ENCODE peak calls at places on chromosomes 12 and 14, in four cellular contexts. One of them, this sample, is unnamed.

GRCh38 chr14:80213602-80214001 is 2.3 kb upstream of the DIO2 start:
- DNase-seq in lower leg skin: no peak
- DNase-seq in fibroblast of pulmonary artery: peak
- DNase-seq in NB4: peak
- DNase-seq in this sample: peak

GRCh38 chr14:24840204-24840893 is 206.4 kb upstream of the GZMB start:
- DNase-seq in NB4: no peak
- DNase-seq in lower leg skin: no peak
- DNase-seq in fibroblast of pulmonary artery: no peak
- DNase-seq in this sample: no peak

GRCh38 chr12:81953541-81953940 is 194.4 kb upstream of the PPFIA2 start:
- DNase-seq in fibroblast of pulmonary artery: no peak
- DNase-seq in lower leg skin: no peak
- DNase-seq in NB4: no peak
- DNase-seq in this sample: no peak

GRCh38 chr12:56029166-56029519 is 8.3 kb downstream of the IKZF4 start:
- DNase-seq in fibroblast of pulmonary artery: peak
- DNase-seq in NB4: no peak
- DNase-seq in lower leg skin: no peak
- DNase-seq in this sample: peak

GRCh38 chr14:89377544-89377943 is 39.5 kb downstream of the FOXN3 start:
- DNase-seq in fibroblast of pulmonary artery: no peak
- DNase-seq in NB4: no peak
- DNase-seq in lower leg skin: no peak
- DNase-seq in this sample: no peak

GRCh38 chr14:50064993-50065392 is 51.4 kb downstream of the VCPKMT start:
- DNase-seq in fibroblast of pulmonary artery: no peak
- DNase-seq in lower leg skin: peak
- DNase-seq in NB4: peak
- DNase-seq in this sample: peak

GRCh38 chr14:86787782-86788181 is 1205.2 kb downstream of the GALC start:
- DNase-seq in NB4: peak
- DNase-seq in lower leg skin: no peak
- DNase-seq in fibroblast of pulmonary artery: peak
- DNase-seq in this sample: peak

GRCh38 chr14:103894034-103894722 is 34.1 kb upstream of the TDRD9 start:
- DNase-seq in fibroblast of pulmonary artery: no peak
- DNase-seq in NB4: no peak
- DNase-seq in lower leg skin: no peak
- DNase-seq in this sample: no peak

GRCh38 chr12:74317078-74317581 is 220.5 kb upstream of the ATXN7L3B start:
- DNase-seq in NB4: peak
- DNase-seq in fibroblast of pulmonary artery: peak
- DNase-seq in lower leg skin: no peak
- DNase-seq in this sample: peak

GRCh38 chr14:104094709-104095425 is 9.4 kb downstream of the ASPG start:
- DNase-seq in NB4: peak
- DNase-seq in fibroblast of pulmonary artery: peak
- DNase-seq in lower leg skin: no peak
- DNase-seq in this sample: peak

GRCh38 chr14:67717048-67717447 is 15.4 kb downstream of the RDH12 start:
- DNase-seq in lower leg skin: no peak
- DNase-seq in NB4: no peak
- DNase-seq in fibroblast of pulmonary artery: no peak
- DNase-seq in this sample: no peak

GRCh38 chr12:106417926-106418910 is 60.7 kb downstream of the POLR3B start:
- DNase-seq in lower leg skin: no peak
- DNase-seq in NB4: no peak
- DNase-seq in fibroblast of pulmonary artery: peak
- DNase-seq in this sample: peak

GRCh38 chr12:94074970-94075695 is 73.2 kb upstream of the PLXNC1 start:
- DNase-seq in fibroblast of pulmonary artery: peak
- DNase-seq in NB4: peak
- DNase-seq in lower leg skin: peak
- DNase-seq in this sample: peak

GRCh38 chr12:105214141-105214540 is 21.8 kb downstream of the APPL2 start:
- DNase-seq in NB4: no peak
- DNase-seq in lower leg skin: no peak
- DNase-seq in fibroblast of pulmonary artery: peak
- DNase-seq in this sample: no peak

GRCh38 chr14:103630364-103631108 is 1.5 kb downstream of the KLC1 start:
- DNase-seq in fibroblast of pulmonary artery: peak
- DNase-seq in NB4: no peak
- DNase-seq in lower leg skin: no peak
- DNase-seq in this sample: peak

GRCh38 chr14:87171161-87171560 is 821.8 kb downstream of the GALC start:
- DNase-seq in NB4: no peak
- DNase-seq in lower leg skin: no peak
- DNase-seq in fibroblast of pulmonary artery: no peak
- DNase-seq in this sample: no peak

GRCh38 chr12:11656550-11656949 is 7.1 kb downstream of the ETV6 start:
- DNase-seq in NB4: no peak
- DNase-seq in fibroblast of pulmonary artery: no peak
- DNase-seq in lower leg skin: no peak
- DNase-seq in this sample: no peak

GRCh38 chr14:71103662-71104484 is 196.6 kb downstream of the PCNX1 start:
- DNase-seq in NB4: peak
- DNase-seq in fibroblast of pulmonary artery: peak
- DNase-seq in lower leg skin: no peak
- DNase-seq in this sample: peak

GRCh38 chr12:55934343-55934742 is 3.4 kb downstream of the DGKA start:
- DNase-seq in lower leg skin: no peak
- DNase-seq in fibroblast of pulmonary artery: peak
- DNase-seq in NB4: peak
- DNase-seq in this sample: no peak

GRCh38 chr12:113416091-113416754 is 6.0 kb upstream of the SDSL start:
- DNase-seq in lower leg skin: peak
- DNase-seq in fibroblast of pulmonary artery: no peak
- DNase-seq in NB4: peak
- DNase-seq in this sample: peak

GRCh38 chr12:54036620-54037359 is 3.9 kb downstream of the HOXC5 start:
- DNase-seq in lower leg skin: no peak
- DNase-seq in NB4: peak
- DNase-seq in fibroblast of pulmonary artery: no peak
- DNase-seq in this sample: no peak

GRCh38 chr12:62865860-62866407 is 69.0 kb downstream of the PPM1H start:
- DNase-seq in fibroblast of pulmonary artery: peak
- DNase-seq in lower leg skin: no peak
- DNase-seq in NB4: no peak
- DNase-seq in this sample: peak

GRCh38 chr12:10448236-10448635 is 4.9 kb downstream of the KLRC1 start:
- DNase-seq in fibroblast of pulmonary artery: no peak
- DNase-seq in NB4: no peak
- DNase-seq in lower leg skin: no peak
- DNase-seq in this sample: no peak

GRCh38 chr14:77603654-77604270 is 12.7 kb downstream of the SPTLC2 start:
- DNase-seq in fibroblast of pulmonary artery: peak
- DNase-seq in lower leg skin: peak
- DNase-seq in NB4: no peak
- DNase-seq in this sample: peak
- TF ChIP-seq CTCF in fibroblast of pulmonary artery: peak
- TF ChIP-seq CTCF in lower leg skin: no peak
- TF ChIP-seq CTCF in NB4: no peak
- TF ChIP-seq CTCF in this sample: peak

GRCh38 chr12:107776171-107776570 is 1.7 kb downstream of the ASCL4 start:
- DNase-seq in fibroblast of pulmonary artery: no peak
- DNase-seq in lower leg skin: no peak
- DNase-seq in NB4: no peak
- DNase-seq in this sample: no peak

GRCh38 chr12:107774349-107775029 is at the start of gene ASCL4:
- DNase-seq in fibroblast of pulmonary artery: no peak
- DNase-seq in lower leg skin: no peak
- DNase-seq in NB4: no peak
- DNase-seq in this sample: no peak

GRCh38 chr12:107778383-107779015 is 4.0 kb downstream of the ASCL4 start:
- DNase-seq in NB4: peak
- DNase-seq in lower leg skin: peak
- DNase-seq in fibroblast of pulmonary artery: no peak
- DNase-seq in this sample: no peak

GRCh38 chr12:107779077-107779840 is 4.8 kb downstream of the ASCL4 start:
- DNase-seq in fibroblast of pulmonary artery: no peak
- DNase-seq in NB4: peak
- DNase-seq in lower leg skin: no peak
- DNase-seq in this sample: no peak

DNA sequence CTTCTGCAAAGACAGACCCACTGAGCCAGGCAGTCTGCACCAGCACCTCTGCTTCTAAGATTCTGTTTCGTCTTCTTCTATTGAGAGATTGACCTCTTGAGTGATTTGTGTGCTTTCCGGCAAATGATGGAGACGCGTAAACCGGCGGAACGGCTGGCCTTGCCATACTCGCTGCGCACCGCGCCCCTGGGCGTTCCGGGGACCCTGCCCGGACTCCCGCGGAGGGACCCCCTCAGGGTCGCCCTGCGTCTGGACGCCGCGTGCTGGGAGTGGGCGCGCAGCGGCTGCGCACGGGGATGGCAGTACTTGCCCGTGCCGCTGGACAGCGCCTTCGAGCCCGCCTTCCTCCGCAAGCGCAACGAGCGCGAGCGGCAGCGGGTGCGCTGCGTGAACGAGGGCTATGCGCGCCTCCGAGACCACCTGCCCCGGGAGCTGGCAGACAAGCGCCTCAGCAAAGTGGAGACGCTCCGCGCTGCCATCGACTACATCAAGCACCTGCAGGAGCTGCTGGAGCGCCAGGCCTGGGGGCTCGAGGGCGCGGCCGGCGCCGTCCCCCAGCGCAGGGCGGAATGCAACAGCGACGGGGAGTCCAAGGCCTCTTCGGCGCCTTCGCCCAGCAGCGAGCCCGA is 703 bp downstream of the ASCL4 start:
- DNase-seq in NB4: no peak
- DNase-seq in fibroblast of pulmonary artery: no peak
- DNase-seq in lower leg skin: no peak
- DNase-seq in this sample: peak
- H3K4me3 ChIP-seq in NB4: no peak
- H3K4me3 ChIP-seq in fibroblast of pulmonary artery: no peak
- H3K4me3 ChIP-seq in lower leg skin: no peak
- H3K4me3 ChIP-seq in this sample: no peak

GRCh38 chr14:99806841-99807240 is 13.6 kb downstream of the EML1 start:
- DNase-seq in fibroblast of pulmonary artery: no peak
- DNase-seq in lower leg skin: no peak
- DNase-seq in NB4: no peak
- DNase-seq in this sample: peak

GRCh38 chr14:99809376-99809775 is 16.2 kb downstream of the EML1 start:
- DNase-seq in fibroblast of pulmonary artery: peak
- DNase-seq in lower leg skin: peak
- DNase-seq in NB4: no peak
- DNase-seq in this sample: peak

GRCh38 chr14:99807413-99808132 is 14.4 kb downstream of the EML1 start:
- DNase-seq in lower leg skin: no peak
- DNase-seq in NB4: no peak
- DNase-seq in fibroblast of pulmonary artery: peak
- DNase-seq in this sample: peak

GRCh38 chr14:99808515-99808914 is 15.3 kb downstream of the EML1 start:
- DNase-seq in fibroblast of pulmonary artery: peak
- DNase-seq in lower leg skin: no peak
- DNase-seq in NB4: no peak
- DNase-seq in this sample: peak

DNA sequence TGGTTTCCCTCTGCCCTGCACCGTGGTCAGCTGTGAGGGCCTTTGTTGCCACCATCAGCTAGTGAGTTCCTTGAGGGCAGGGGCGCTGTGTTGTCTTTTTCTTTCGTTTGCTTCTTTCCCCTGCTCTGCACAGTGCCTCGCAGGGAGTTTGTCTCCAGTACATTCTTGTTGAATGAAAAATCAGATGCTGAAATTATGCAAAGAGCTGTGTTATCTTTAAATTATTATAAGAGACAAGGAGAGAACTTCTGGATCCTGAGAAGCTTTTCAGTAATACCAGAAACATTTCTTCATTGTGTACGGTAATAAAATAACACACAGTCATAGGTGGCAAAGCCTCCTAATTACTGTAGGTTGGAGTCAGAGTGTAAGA is 14.9 kb downstream of the EML1 start:
- DNase-seq in NB4: no peak
- DNase-seq in fibroblast of pulmonary artery: no peak
- DNase-seq in lower leg skin: no peak
- DNase-seq in this sample: no peak
- TF ChIP-seq CTCF in NB4: no peak
- TF ChIP-seq CTCF in fibroblast of pulmonary artery: no peak
- TF ChIP-seq CTCF in lower leg skin: no peak
- TF ChIP-seq CTCF in this sample: no peak

GRCh38 chr12:114687269-114687605 is 3.3 kb upstream of the TBX3 start:
- DNase-seq in lower leg skin: no peak
- DNase-seq in fibroblast of pulmonary artery: no peak
- DNase-seq in NB4: no peak
- DNase-seq in this sample: no peak
- H3K4me3 ChIP-seq in lower leg skin: no peak
- H3K4me3 ChIP-seq in fibroblast of pulmonary artery: no peak
- H3K4me3 ChIP-seq in NB4: no peak
- H3K4me3 ChIP-seq in this sample: no peak

DNA sequence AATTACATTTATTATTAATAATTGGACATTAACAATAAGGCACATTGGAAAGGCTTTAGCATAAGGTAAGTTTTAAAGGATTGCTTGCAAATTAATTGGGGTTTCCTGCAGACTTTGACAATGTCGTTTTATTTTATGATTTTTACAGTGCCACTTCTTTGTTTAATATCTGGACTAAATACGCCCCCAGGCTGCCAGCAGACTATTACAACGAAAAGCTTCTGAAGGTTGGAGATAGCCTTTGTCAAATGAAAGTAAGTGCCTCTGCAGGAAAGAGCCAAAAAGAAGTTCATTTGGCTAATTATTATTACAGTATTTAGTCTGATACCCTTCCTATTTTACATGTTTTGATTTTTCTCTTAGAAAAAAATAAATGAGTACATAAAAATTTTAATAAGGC is 11.3 kb downstream of the CFAP54 start:
- DNase-seq in fibroblast of pulmonary artery: peak
- DNase-seq in lower leg skin: no peak
- DNase-seq in NB4: peak
- DNase-seq in this sample: peak
- TF ChIP-seq CTCF in fibroblast of pulmonary artery: peak
- TF ChIP-seq CTCF in lower leg skin: no peak
- TF ChIP-seq CTCF in NB4: no peak
- TF ChIP-seq CTCF in this sample: peak

GRCh38 chr12:65875635-65876034 is 51.4 kb downstream of the HMGA2 start:
- DNase-seq in lower leg skin: no peak
- DNase-seq in NB4: no peak
- DNase-seq in fibroblast of pulmonary artery: peak
- DNase-seq in this sample: peak

GRCh38 chr12:65878540-65878939 is 54.3 kb downstream of the HMGA2 start:
- DNase-seq in NB4: no peak
- DNase-seq in lower leg skin: no peak
- DNase-seq in fibroblast of pulmonary artery: no peak
- DNase-seq in this sample: no peak

GRCh38 chr12:65877836-65878235 is 53.6 kb downstream of the HMGA2 start:
- DNase-seq in NB4: no peak
- DNase-seq in lower leg skin: no peak
- DNase-seq in fibroblast of pulmonary artery: no peak
- DNase-seq in this sample: no peak

GRCh38 chr12:65879878-65880277 is 55.6 kb downstream of the HMGA2 start:
- DNase-seq in NB4: no peak
- DNase-seq in lower leg skin: no peak
- DNase-seq in fibroblast of pulmonary artery: peak
- DNase-seq in this sample: peak

GRCh38 chr12:65876898-65877721 is 52.8 kb downstream of the HMGA2 start:
- DNase-seq in NB4: no peak
- DNase-seq in lower leg skin: no peak
- DNase-seq in fibroblast of pulmonary artery: peak
- DNase-seq in this sample: peak
- H3K4me3 ChIP-seq in NB4: no peak
- H3K4me3 ChIP-seq in lower leg skin: no peak
- H3K4me3 ChIP-seq in fibroblast of pulmonary artery: no peak
- H3K4me3 ChIP-seq in this sample: no peak